ENCODE peak calls at places on chromosomes 12 and 14, in eight cellular contexts. B is GM12865, P is SHP77, R is WERI-Rb-1, E is fibroblast of the conjunctiva, D is midbrain, K is tibial artery, Y is OCI-LY7. G is an unnamed sample.

GRCh38 chr12:25130741-25131188 is 64.2 kb downstream of the DNAI7 start:
- DNase-seq in B (peak), P (no peak), R (no peak), E (peak), D (peak), K (no peak), Y (peak), G (no peak)

GRCh38 chr12:127811988-127812387 is 455.0 kb upstream of the TMEM132C start:
- DNase-seq in B (no peak), P (peak), R (no peak), E (peak), D (no peak), K (no peak), Y (no peak), G (peak)

GRCh38 chr14:105072892-105073719 is 7.9 kb upstream of the GPR132 start:
- DNase-seq in B (no peak), P (no peak), R (no peak), E (no peak), D (no peak), K (peak), Y (no peak), G (no peak)

GRCh38 chr14:76497550-76498484 is 121.9 kb downstream of the ESRRB start:
- DNase-seq in B (no peak), P (peak), R (peak), E (no peak), D (no peak), K (no peak), Y (peak), G (no peak)

GRCh38 chr14:86777950-86778602 is 1214.9 kb downstream of the GALC start:
- DNase-seq in B (no peak), P (no peak), R (no peak), E (peak), D (no peak), K (no peak), Y (no peak), G (no peak)

GRCh38 chr12:45725631-45726593 is 3.6 kb upstream of the ARID2 start:
- DNase-seq in B (peak), P (peak), R (peak), E (no peak), D (peak), K (no peak), Y (peak), G (peak)

GRCh38 chr14:84622357-84622756 is 907.6 kb upstream of the FLRT2 start:
- DNase-seq in B (no peak), P (no peak), R (no peak), E (no peak), D (no peak), K (no peak), Y (no peak), G (no peak)

GRCh38 chr12:9702239-9702638 is 30.7 kb downstream of the CLECL1 start:
- DNase-seq in B (no peak), P (no peak), R (no peak), E (no peak), D (no peak), K (no peak), Y (no peak), G (no peak)

GRCh38 chr12:50505386-50505827 is 622 bp downstream of the DIP2B start:
- DNase-seq in B (no peak), P (no peak), R (no peak), E (no peak), D (peak), K (peak), Y (peak), G (peak)

GRCh38 chr14:99065551-99065950 is 206.4 kb downstream of the BCL11B start:
- DNase-seq in B (no peak), P (no peak), R (no peak), E (no peak), D (no peak), K (no peak), Y (no peak), G (no peak)

GRCh38 chr12:15015121-15015520 is 42.3 kb downstream of the PDE6H start:
- DNase-seq in B (no peak), P (no peak), R (no peak), E (no peak), D (no peak), K (no peak), Y (no peak), G (no peak)

GRCh38 chr12:115404761-115405470 is 720.9 kb upstream of the TBX3 start:
- DNase-seq in B (no peak), P (peak), R (no peak), E (peak), D (no peak), K (no peak), Y (no peak), G (no peak)

GRCh38 chr12:54700301-54700700 is 52.1 kb upstream of the DCD start:
- DNase-seq in B (no peak), P (no peak), R (no peak), E (no peak), D (no peak), K (no peak), Y (no peak), G (no peak)

GRCh38 chr12:121059031-121059898 is 20.2 kb upstream of the OASL start:
- DNase-seq in B (peak), P (no peak), R (no peak), E (no peak), D (no peak), K (no peak), Y (no peak), G (no peak)

GRCh38 chr12:76863811-76864210 is 15.0 kb downstream of the CSRP2 start:
- DNase-seq in B (no peak), P (no peak), R (no peak), E (no peak), D (no peak), K (no peak), Y (no peak), G (no peak)

GRCh38 chr14:64364907-64365306 is 23.2 kb upstream of the MTHFD1 start:
- DNase-seq in B (no peak), P (no peak), R (no peak), E (peak), D (no peak), K (no peak), Y (no peak), G (no peak)

GRCh38 chr12:65885312-65885711 is 61.0 kb downstream of the HMGA2 start:
- DNase-seq in B (no peak), P (no peak), R (no peak), E (no peak), D (no peak), K (no peak), Y (no peak), G (no peak)

GRCh38 chr12:121793836-121794531 is 496 bp upstream of the RHOF start:
- DNase-seq in B (peak), P (peak), R (peak), E (peak), D (peak), K (peak), Y (peak), G (peak)

GRCh38 chr12:117861691-117862090 is 107.1 kb downstream of the KSR2 start:
- DNase-seq in B (no peak), P (no peak), R (no peak), E (no peak), D (no peak), K (no peak), Y (no peak), G (no peak)

GRCh38 chr14:91170504-91171121 is 56.7 kb downstream of the DGLUCY start:
- DNase-seq in B (no peak), P (no peak), R (no peak), E (no peak), D (peak), K (no peak), Y (no peak), G (peak)

GRCh38 chr12:57511588-57512325 is 8.6 kb downstream of the DDIT3 start:
- DNase-seq in B (no peak), P (no peak), R (no peak), E (no peak), D (no peak), K (no peak), Y (no peak), G (no peak)